ENCODE peak calls at places on chromosomes 11 and 22, in four cellular contexts. One of them, this sample, is unnamed.

GRCh38 chr11:118401880-118402590 is 629 bp downstream of the ATP5MG start:
- DNase-seq in GM23338: peak; percentile 22
- DNase-seq in pancreas: no peak
- DNase-seq in HCT116: no peak
- DNase-seq in this sample: no peak

GRCh38 chr11:84795698-84796097 is 831.4 kb downstream of the DLG2 start:
- DNase-seq in GM23338: no peak
- DNase-seq in pancreas: no peak
- DNase-seq in HCT116: no peak
- DNase-seq in this sample: no peak

GRCh38 chr22:50123119-50123518 is 33.3 kb downstream of the MOV10L1 start:
- DNase-seq in HCT116: no peak
- DNase-seq in GM23338: no peak
- DNase-seq in pancreas: no peak
- DNase-seq in this sample: no peak

GRCh38 chr11:2775083-2775625 is 75.4 kb upstream of the KCNQ1OT1 start:
- DNase-seq in GM23338: no peak
- DNase-seq in HCT116: no peak
- DNase-seq in pancreas: peak; percentile 13
- DNase-seq in this sample: peak; percentile 8

GRCh38 chr11:79940976-79941735 is 500.3 kb upstream of the TENM4 start:
- DNase-seq in HCT116: no peak
- DNase-seq in GM23338: no peak
- DNase-seq in pancreas: no peak
- DNase-seq in this sample: no peak

GRCh38 chr11:2507945-2508749 is 63.3 kb downstream of the KCNQ1 start:
- DNase-seq in GM23338: no peak
- DNase-seq in pancreas: peak; percentile 9
- DNase-seq in HCT116: no peak
- DNase-seq in this sample: no peak

GRCh38 chr11:10761085-10761698 is 10.1 kb downstream of the CTR9 start:
- DNase-seq in GM23338: no peak
- DNase-seq in pancreas: no peak
- DNase-seq in HCT116: no peak
- DNase-seq in this sample: no peak

GRCh38 chr11:72972541-72973128 is 158.4 kb downstream of the ATG16L2 start:
- DNase-seq in pancreas: no peak
- DNase-seq in GM23338: no peak
- DNase-seq in HCT116: no peak
- DNase-seq in this sample: no peak

GRCh38 chr11:96014234-96014633 is 90.3 kb upstream of the MTMR2 start:
- DNase-seq in GM23338: no peak
- DNase-seq in pancreas: no peak
- DNase-seq in HCT116: peak; percentile 16
- DNase-seq in this sample: no peak

GRCh38 chr11:86060544-86060943 is 8.3 kb downstream of the PICALM start:
- DNase-seq in pancreas: no peak
- DNase-seq in GM23338: no peak
- DNase-seq in HCT116: no peak
- DNase-seq in this sample: no peak

GRCh38 chr11:86061483-86061882 is 7.4 kb downstream of the PICALM start:
- DNase-seq in GM23338: no peak
- DNase-seq in pancreas: no peak
- DNase-seq in HCT116: no peak
- DNase-seq in this sample: no peak

GRCh38 chr11:86052697-86053641 is 15.9 kb downstream of the PICALM start:
- DNase-seq in pancreas: no peak
- DNase-seq in GM23338: no peak
- DNase-seq in HCT116: no peak
- DNase-seq in this sample: no peak

GRCh38 chr11:86058360-86058759 is 10.5 kb downstream of the PICALM start:
- DNase-seq in pancreas: no peak
- DNase-seq in HCT116: no peak
- DNase-seq in GM23338: no peak
- DNase-seq in this sample: no peak

DNA sequence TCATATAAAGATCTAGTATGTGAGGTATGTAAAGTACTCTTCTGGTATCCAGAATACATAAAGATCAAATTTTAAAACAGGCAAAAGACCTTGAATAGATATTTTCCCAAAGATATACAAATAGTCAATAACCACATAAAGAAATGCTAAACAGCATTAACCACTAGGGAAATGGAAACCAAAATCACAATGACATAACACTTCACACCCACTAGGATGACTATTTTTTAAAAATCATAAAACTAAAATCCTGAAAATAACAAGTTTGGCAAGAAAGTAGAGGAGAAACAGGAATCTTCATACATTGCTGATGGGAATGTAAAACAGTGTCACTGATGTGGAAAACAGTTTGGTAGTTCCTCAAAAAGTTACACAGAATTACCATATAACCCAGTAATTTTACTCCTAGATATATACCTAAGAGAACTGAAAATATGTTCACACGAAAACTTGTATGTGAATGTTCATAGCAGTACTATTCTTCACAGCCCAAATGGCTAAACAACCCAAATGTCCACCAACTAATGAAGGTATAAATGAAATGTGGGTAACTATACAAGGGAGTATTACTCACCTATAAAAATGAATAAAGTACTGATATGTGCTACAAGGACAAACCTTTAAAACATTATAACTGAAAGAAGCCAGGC is 12.5 kb downstream of the PICALM start:
- DNase-seq in GM23338: no peak
- DNase-seq in pancreas: no peak
- DNase-seq in HCT116: no peak
- DNase-seq in this sample: no peak
- H3K27ac ChIP-seq in GM23338: no peak overlapping the region
- H3K27ac ChIP-seq in pancreas: no peak overlapping the region
- H3K27ac ChIP-seq in HCT116: no peak overlapping the region
- H3K27ac ChIP-seq in this sample: no peak overlapping the region

DNA sequence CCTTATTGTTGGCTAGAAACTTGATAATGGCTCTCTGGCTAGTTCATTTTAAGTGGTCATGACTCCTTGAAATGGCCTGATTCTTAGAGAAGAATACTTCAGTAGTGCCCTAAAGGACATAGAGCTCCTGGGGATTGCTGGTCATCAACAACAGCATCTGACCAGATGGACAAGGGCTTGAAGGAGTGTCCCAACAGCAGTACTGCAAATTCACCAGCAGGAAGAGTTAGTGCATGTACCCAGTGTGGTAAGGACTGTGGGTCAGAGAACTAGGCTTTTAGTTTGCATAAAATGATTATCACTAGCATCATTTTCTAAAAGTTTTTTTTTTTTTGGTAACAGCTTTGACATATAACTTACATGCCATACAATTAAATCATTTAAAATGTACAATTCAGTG is 39.5 kb upstream of the CUL5 start:
- DNase-seq in HCT116: peak; percentile 7
- DNase-seq in GM23338: peak; percentile 61
- DNase-seq in pancreas: no peak
- DNase-seq in this sample: no peak
- TF ChIP-seq CTCF in HCT116: peak; percentile 13
- TF ChIP-seq CTCF in GM23338: peak; percentile 44
- TF ChIP-seq CTCF in pancreas: no peak
- TF ChIP-seq CTCF in this sample: no peak

GRCh38 chr22:38490915-38491314 is 15.2 kb downstream of the DDX17 start:
- DNase-seq in HCT116: no peak
- DNase-seq in pancreas: peak; percentile 81
- DNase-seq in GM23338: no peak
- DNase-seq in this sample: peak; percentile 85

GRCh38 chr22:38494498-38494897 is 11.6 kb downstream of the DDX17 start:
- DNase-seq in GM23338: no peak
- DNase-seq in HCT116: no peak
- DNase-seq in pancreas: no peak
- DNase-seq in this sample: no peak

GRCh38 chr22:38490475-38490874 is 15.6 kb downstream of the DDX17 start:
- DNase-seq in HCT116: no peak
- DNase-seq in GM23338: no peak
- DNase-seq in pancreas: no peak
- DNase-seq in this sample: no peak

GRCh38 chr22:38489561-38490133 is 16.5 kb downstream of the DDX17 start:
- DNase-seq in GM23338: no peak
- DNase-seq in pancreas: no peak
- DNase-seq in HCT116: no peak
- DNase-seq in this sample: no peak

GRCh38 chr22:38491707-38492348 is 14.3 kb downstream of the DDX17 start:
- DNase-seq in HCT116: no peak
- DNase-seq in pancreas: no peak
- DNase-seq in GM23338: no peak
- DNase-seq in this sample: no peak
- H3K4me1 ChIP-seq in HCT116: no peaks in the 10 kb centered on the region
- H3K4me1 ChIP-seq in pancreas: peaks cover 15% of the 10 kb centered on the region
- H3K4me1 ChIP-seq in GM23338: peaks cover 12% of the 10 kb centered on the region
- H3K4me1 ChIP-seq in this sample: peaks cover 27% of the 10 kb centered on the region

GRCh38 chr11:68979931-68980775 is 633 bp downstream of the MRGPRD start:
- DNase-seq in GM23338: no peak
- DNase-seq in HCT116: no peak
- DNase-seq in pancreas: peak; percentile 5
- DNase-seq in this sample: peak; percentile 42

GRCh38 chr11:68978931-68979591 is 1.7 kb downstream of the MRGPRD start:
- DNase-seq in HCT116: no peak
- DNase-seq in GM23338: no peak
- DNase-seq in pancreas: peak; percentile 10
- DNase-seq in this sample: no peak

GRCh38 chr11:68980776-68981065 is at the start of gene MRGPRD:
- DNase-seq in GM23338: no peak
- DNase-seq in HCT116: no peak
- DNase-seq in pancreas: peak; percentile 6
- DNase-seq in this sample: no peak

GRCh38 chr11:68983816-68984215 is 3.0 kb upstream of the MRGPRD start:
- DNase-seq in pancreas: no peak
- DNase-seq in GM23338: no peak
- DNase-seq in HCT116: no peak
- DNase-seq in this sample: no peak

GRCh38 chr11:68982134-68982533 is 1.3 kb upstream of the MRGPRD start:
- DNase-seq in pancreas: no peak
- DNase-seq in HCT116: no peak
- DNase-seq in GM23338: no peak
- DNase-seq in this sample: no peak
- H3K27ac ChIP-seq in pancreas: no peak overlapping the region
- H3K27ac ChIP-seq in HCT116: no peak overlapping the region
- H3K27ac ChIP-seq in GM23338: no peak overlapping the region
- H3K27ac ChIP-seq in this sample: no peak overlapping the region

GRCh38 chr22:36635483-36635882 is 68.1 kb downstream of the CACNG2 start:
- DNase-seq in pancreas: no peak
- DNase-seq in HCT116: no peak
- DNase-seq in GM23338: no peak
- DNase-seq in this sample: no peak
- TF ChIP-seq CTCF in pancreas: no peak
- TF ChIP-seq CTCF in HCT116: no peak
- TF ChIP-seq CTCF in GM23338: no peak
- TF ChIP-seq CTCF in this sample: no peak

DNA sequence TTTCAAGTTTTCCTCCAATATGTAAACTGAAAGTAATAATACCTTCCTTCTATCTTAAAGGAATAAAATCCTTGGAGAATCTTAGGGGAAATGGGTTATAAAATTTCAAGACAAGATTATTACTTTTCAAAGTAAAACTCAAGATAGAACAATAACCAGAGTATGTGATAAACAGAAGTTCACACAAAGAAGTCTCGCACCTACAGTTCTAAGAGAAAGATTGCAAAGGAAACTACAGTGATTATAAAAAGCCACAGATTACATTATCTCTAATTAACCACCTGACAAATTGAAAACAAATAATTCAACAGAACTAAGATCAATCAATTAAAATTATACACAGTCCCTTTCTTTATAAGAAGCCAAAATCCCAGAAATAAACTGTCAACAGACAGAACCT is 34.0 kb downstream of the AMBRA1 start:
- DNase-seq in GM23338: no peak
- DNase-seq in pancreas: no peak
- DNase-seq in HCT116: no peak
- DNase-seq in this sample: no peak
- H3K4me1 ChIP-seq in GM23338: peaks cover 4% of the 10 kb centered on the region
- H3K4me1 ChIP-seq in pancreas: peaks cover 23% of the 10 kb centered on the region
- H3K4me1 ChIP-seq in HCT116: peaks cover 52% of the 10 kb centered on the region
- H3K4me1 ChIP-seq in this sample: peaks cover under 1% of the 10 kb centered on the region

GRCh38 chr11:132050081-132050480 is 679.7 kb downstream of the NTM start:
- DNase-seq in pancreas: no peak
- DNase-seq in HCT116: no peak
- DNase-seq in GM23338: no peak
- DNase-seq in this sample: no peak
- H3K27ac ChIP-seq in pancreas: no peak overlapping the region
- H3K27ac ChIP-seq in HCT116: no peak overlapping the region
- H3K27ac ChIP-seq in GM23338: no peak overlapping the region
- H3K27ac ChIP-seq in this sample: no peak overlapping the region

DNA sequence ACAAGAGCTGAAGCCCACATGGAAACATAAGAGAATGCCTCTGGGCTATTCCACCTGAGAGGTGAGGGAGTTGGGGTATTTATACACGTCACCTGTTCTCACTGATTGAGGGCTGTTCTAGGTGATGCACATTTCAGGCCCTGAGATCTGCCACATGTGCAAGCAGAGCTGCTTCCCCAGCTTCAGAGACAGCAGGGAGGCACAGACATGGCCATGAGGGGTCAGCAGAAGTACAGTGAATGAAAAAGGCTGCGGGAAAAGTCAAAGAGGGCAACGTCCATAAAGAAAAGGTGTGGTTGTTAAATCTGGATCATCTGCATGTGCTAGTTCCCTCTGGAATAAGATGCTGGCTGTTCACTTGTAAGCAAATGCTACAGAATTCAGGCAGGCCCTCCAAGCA is 75.4 kb downstream of the GAB4 start:
- DNase-seq in GM23338: peak; percentile 40
- DNase-seq in pancreas: no peak
- DNase-seq in HCT116: no peak
- DNase-seq in this sample: no peak
- TF ChIP-seq CTCF in GM23338: peak; percentile 46
- TF ChIP-seq CTCF in pancreas: no peak
- TF ChIP-seq CTCF in HCT116: peak; percentile 45
- TF ChIP-seq CTCF in this sample: peak; percentile 23

This sample was measured in heart left ventricle.